ENCODE peak calls at places on chromosomes 16 and 17, in eight cellular contexts. J, A, X, N, M, F, T and Y are unnamed samples.

GRCh38 chr17:54948380-54948779 is 20.1 kb downstream of the COX11 start:
- DNase-seq in X (no peak), A (peak), N (no peak), M (no peak), F (peak), T (no peak), J (peak), Y (peak)

GRCh38 chr16:81137012-81137335 is 40.8 kb upstream of the GCSH start:
- DNase-seq in J (no peak), M (no peak), T (no peak), X (no peak), A (no peak), N (no peak), F (peak), Y (no peak)

GRCh38 chr16:88456356-88457292 is 3.5 kb downstream of the ZFPM1 start:
- DNase-seq in T (no peak), A (no peak), F (no peak), J (peak), M (peak), X (no peak), N (no peak), Y (no peak)

GRCh38 chr17:39634384-39634871 is 2.5 kb upstream of the STARD3 start:
- DNase-seq in X (no peak), T (no peak), M (no peak), A (no peak), F (peak), N (no peak), J (peak), Y (peak)

GRCh38 chr17:60563743-60564142 is 36.2 kb upstream of the PPM1D start:
- DNase-seq in X (no peak), F (no peak), J (no peak), A (no peak), N (no peak), T (no peak), M (no peak), Y (no peak)

GRCh38 chr16:31267332-31268032 is 7.7 kb downstream of the ITGAM start:
- DNase-seq in X (no peak), A (no peak), N (no peak), F (no peak), M (no peak), J (no peak), T (no peak), Y (no peak)

GRCh38 chr17:17363638-17364337 is 60.6 kb downstream of the NT5M start:
- DNase-seq in X (peak), M (no peak), T (peak), N (peak), A (no peak), J (no peak), F (no peak), Y (no peak)

GRCh38 chr16:84827897-84828296 is 8.1 kb downstream of the CRISPLD2 start:
- DNase-seq in X (no peak), A (no peak), F (no peak), N (no peak), T (no peak), M (no peak), J (no peak), Y (no peak)

GRCh38 chr16:83354015-83354414 is 453.8 kb upstream of the HSBP1 start:
- DNase-seq in X (no peak), N (no peak), T (no peak), A (no peak), J (no peak), M (no peak), F (no peak), Y (no peak)